ENCODE peak calls at places on chromosomes 11 and 22, in four cellular contexts. One of them, this sample, is unnamed.

GRCh38 chr22:24697671-24698082 is 76.8 kb downstream of the PIWIL3 start:
- DNase-seq in HepG2: no peak
- DNase-seq in K562: no peak
- DNase-seq in GM12878: no peak
- DNase-seq in this sample: no peak

GRCh38 chr11:105000797-105001196 is 22.2 kb downstream of the CASP5 start:
- DNase-seq in HepG2: no peak
- DNase-seq in K562: peak; percentile 22
- DNase-seq in GM12878: peak; percentile 24
- DNase-seq in this sample: peak; percentile 57

GRCh38 chr11:69943066-69943465 is 123.8 kb upstream of the FGF3 start:
- DNase-seq in HepG2: peak; percentile 41
- DNase-seq in K562: no peak
- DNase-seq in GM12878: no peak
- DNase-seq in this sample: peak; percentile 30

GRCh38 chr22:36067237-36067558 is 38.6 kb upstream of the RBFOX2 start:
- DNase-seq in HepG2: no peak
- DNase-seq in K562: no peak
- DNase-seq in GM12878: no peak
- DNase-seq in this sample: no peak

GRCh38 chr22:40176921-40177737 is 596 bp upstream of the TNRC6B start:
- DNase-seq in HepG2: peak; percentile 87
- DNase-seq in K562: peak; percentile 47
- DNase-seq in GM12878: peak; percentile 41
- DNase-seq in this sample: peak; percentile 57

GRCh38 chr11:64970731-64971151 is 1.2 kb downstream of the MAJIN start:
- DNase-seq in HepG2: no peak
- DNase-seq in K562: no peak
- DNase-seq in GM12878: no peak
- DNase-seq in this sample: no peak

GRCh38 chr11:46414899-46415298 is 23.3 kb upstream of the CHRM4 start:
- DNase-seq in HepG2: no peak
- DNase-seq in K562: no peak
- DNase-seq in GM12878: no peak
- DNase-seq in this sample: no peak

GRCh38 chr11:12433571-12434061 is 56.2 kb downstream of the PARVA start:
- DNase-seq in HepG2: no peak
- DNase-seq in K562: no peak
- DNase-seq in GM12878: no peak
- DNase-seq in this sample: no peak

GRCh38 chr11:110337570-110338193 is 41.3 kb upstream of the RDX start:
- DNase-seq in HepG2: no peak
- DNase-seq in K562: no peak
- DNase-seq in GM12878: no peak
- DNase-seq in this sample: no peak

GRCh38 chr11:88398372-88399140 is 61.0 kb upstream of the CTSC start:
- DNase-seq in HepG2: peak; percentile 31
- DNase-seq in K562: no peak
- DNase-seq in GM12878: no peak
- DNase-seq in this sample: no peak

GRCh38 chr11:331332-332060 is 10.8 kb upstream of the IFITM3 start:
- DNase-seq in HepG2: no peak
- DNase-seq in K562: no peak
- DNase-seq in GM12878: no peak
- DNase-seq in this sample: no peak

GRCh38 chr22:43554694-43555365 is 143.0 kb downstream of the MPPED1 start:
- DNase-seq in HepG2: no peak
- DNase-seq in K562: no peak
- DNase-seq in GM12878: no peak
- DNase-seq in this sample: no peak

GRCh38 chr11:96086111-96086510 is 162.2 kb upstream of the MTMR2 start:
- DNase-seq in HepG2: no peak
- DNase-seq in K562: no peak
- DNase-seq in GM12878: no peak
- DNase-seq in this sample: no peak

GRCh38 chr11:130888790-130889189 is 27.5 kb downstream of the SNX19 start:
- DNase-seq in HepG2: no peak
- DNase-seq in K562: no peak
- DNase-seq in GM12878: no peak
- DNase-seq in this sample: no peak

GRCh38 chr11:122917311-122917710 is 34.8 kb downstream of the JHY start:
- DNase-seq in HepG2: no peak
- DNase-seq in K562: no peak
- DNase-seq in GM12878: no peak
- DNase-seq in this sample: no peak

DNA sequence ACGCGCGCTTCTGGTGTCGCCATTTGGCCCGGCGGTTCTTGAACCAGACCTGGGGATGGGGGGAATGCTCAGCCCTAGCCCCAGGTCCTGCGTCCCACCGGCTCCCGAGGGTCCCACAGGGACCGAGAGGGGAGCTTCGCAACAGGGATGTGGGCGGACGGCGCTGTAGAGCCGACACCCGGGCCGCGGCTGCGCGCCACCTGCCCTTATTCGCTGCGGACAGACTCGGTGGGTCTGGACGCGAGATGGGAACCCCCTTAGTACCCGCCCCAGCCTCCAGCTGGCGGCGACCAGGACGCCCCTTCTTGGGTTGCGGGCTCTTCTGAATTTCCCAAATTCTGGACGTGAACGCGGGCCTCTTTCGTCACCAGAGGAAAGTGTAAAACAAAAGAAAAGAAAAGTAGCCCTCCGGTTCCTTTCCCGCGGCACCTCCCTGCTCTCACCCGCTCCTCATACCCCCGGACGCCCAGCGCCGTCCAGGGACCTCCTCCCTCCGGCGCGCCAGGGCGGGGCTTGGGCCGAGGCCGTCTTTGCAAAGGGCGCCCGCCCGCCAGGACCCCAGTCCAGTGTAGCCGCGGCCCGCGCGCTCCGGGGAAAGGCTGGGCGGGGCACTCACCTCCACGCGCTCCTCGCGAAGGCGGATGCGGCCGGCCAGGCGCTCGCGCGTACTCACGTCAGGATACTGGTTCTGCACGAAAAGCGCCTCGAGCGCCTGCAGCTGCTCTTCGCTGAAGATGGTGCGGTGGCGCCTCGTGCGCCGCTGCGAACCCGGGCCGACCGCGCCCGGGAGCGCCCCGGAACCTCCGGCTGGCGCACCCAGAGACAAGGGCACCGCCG is 827 bp downstream of the GSC2 start:
- DNase-seq in HepG2: no peak
- DNase-seq in K562: peak; percentile 70
- DNase-seq in GM12878: no peak
- DNase-seq in this sample: peak; percentile 65
- TF ChIP-seq CREM in HepG2: no peak
- TF ChIP-seq CREM in K562: no peak
- TF ChIP-seq CREM in GM12878: no peak
- TF ChIP-seq CREM in this sample: no peak

DNA sequence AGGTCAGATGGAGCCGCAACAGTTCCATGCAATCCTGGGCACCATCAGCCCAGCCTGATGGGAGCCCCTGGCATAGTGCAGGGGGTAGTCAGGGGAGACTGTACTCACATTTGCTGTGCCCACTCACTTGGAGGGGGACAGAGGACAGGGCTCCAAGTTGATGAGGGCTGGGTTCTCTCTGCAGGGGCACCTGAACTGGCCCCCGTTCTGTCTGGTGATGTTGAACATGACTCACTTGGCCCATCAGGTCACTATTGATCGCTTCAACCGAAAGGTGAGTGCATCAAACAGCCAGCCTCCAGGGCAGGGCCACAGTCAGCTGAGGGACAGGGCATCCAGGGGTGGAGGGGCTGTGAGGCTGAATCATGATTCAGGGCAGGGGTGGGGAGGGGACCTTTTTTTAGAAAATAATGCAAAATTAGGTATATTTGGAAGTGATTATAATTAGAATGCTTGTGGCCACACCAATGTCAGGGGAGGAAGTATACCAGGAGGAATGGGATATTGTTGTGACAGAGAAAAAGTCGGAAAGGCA is 66.4 kb downstream of the OTOG start:
- DNase-seq in HepG2: no peak
- DNase-seq in K562: no peak
- DNase-seq in GM12878: no peak
- DNase-seq in this sample: no peak
- TF ChIP-seq SP1 in HepG2: no peak
- TF ChIP-seq SP1 in K562: no peak
- TF ChIP-seq SP1 in GM12878: no peak
- TF ChIP-seq SP1 in this sample: no peak

GRCh38 chr11:127843483-127844396 is 743.6 kb downstream of the ETS1 start:
- DNase-seq in HepG2: peak; percentile 7
- DNase-seq in K562: peak; percentile 24
- DNase-seq in GM12878: no peak
- DNase-seq in this sample: peak; percentile 89
- TF ChIP-seq CREM in HepG2: no peak
- TF ChIP-seq CREM in K562: no peak
- TF ChIP-seq CREM in GM12878: no peak
- TF ChIP-seq CREM in this sample: no peak

GRCh38 chr11:124762624-124763155 is 600 bp upstream of the ESAM start:
- DNase-seq in HepG2: no peak
- DNase-seq in K562: peak; percentile 74
- DNase-seq in GM12878: no peak
- DNase-seq in this sample: peak; percentile 36
- TF ChIP-seq SP1 in HepG2: no peak
- TF ChIP-seq SP1 in K562: no peak
- TF ChIP-seq SP1 in GM12878: no peak
- TF ChIP-seq SP1 in this sample: no peak

This sample was measured in WTC11.